ENCODE peak calls at places on chromosome 17, in five cellular contexts. X, P, Q, D and W are unnamed samples.

GRCh38 chr17:49715221-49715620 is 7.5 kb upstream of the SLC35B1 start:
- DNase-seq in Q (no peak), X (no peak), P (no peak), D (no peak), W (no peak)

GRCh38 chr17:8120520-8121443 is 2.5 kb upstream of the ALOXE3 start:
- DNase-seq in X (peak; percentile 66), Q (peak; percentile 85), D (peak; percentile 65), P (peak; percentile 41), W (peak; percentile 75)

GRCh38 chr17:35002876-35003551 is 22.7 kb downstream of the LIG3 start:
- DNase-seq in P (no peak), X (no peak), D (no peak), Q (no peak), W (no peak)

GRCh38 chr17:7204828-7205461 is 14.7 kb downstream of the DLG4 start:
- DNase-seq in Q (peak; percentile 72), X (peak; percentile 74), P (peak; percentile 59), D (peak; percentile 94), W (peak; percentile 98)

GRCh38 chr17:32298721-32299578 is 33.3 kb downstream of the RHBDL3 start:
- DNase-seq in P (no peak), X (peak; percentile 35), D (no peak), Q (no peak), W (no peak)

GRCh38 chr17:70629902-70630301 is 460.6 kb downstream of the KCNJ2 start:
- DNase-seq in P (no peak), Q (no peak), X (no peak), D (peak; percentile 18), W (no peak)

GRCh38 chr17:83200746-83201145 is 121.3 kb downstream of the METRNL start:
- DNase-seq in Q (no peak), P (peak; percentile 4), D (no peak), X (no peak), W (peak; percentile 8)

GRCh38 chr17:27199948-27200347 is 94.0 kb upstream of the WSB1 start:
- DNase-seq in Q (no peak), X (no peak), D (no peak), P (no peak), W (no peak)

GRCh38 chr17:59863607-59864006 is 29.1 kb downstream of the TUBD1 start:
- DNase-seq in D (no peak), P (no peak), Q (no peak), X (no peak), W (no peak)

GRCh38 chr17:10398352-10398751 is 23.4 kb downstream of the MYH8 start:
- DNase-seq in Q (no peak), P (no peak), D (no peak), X (no peak), W (peak; percentile 34)